ENCODE peak calls at places on chromosome 11, in six cellular contexts. N is mesendoderm; T is effector memory CD8-positive, alpha-beta T cell; S is astrocyte of the spinal cord; E is HT-29; C is stimulated activated CD8-positive, alpha-beta memory T cell treated with anti-CD3 and anti-CD28 coated beads, Interleukin-15, amount 100 ng/mL, for 4 hours. X is an unnamed sample.
A peak's percentile ranks its signal among the peaks of the same experiment; 100 is the strongest.

GRCh38 chr11:59259047-59259446 is 46.3 kb upstream of the MPEG1 start:
- DNase-seq in N (no peak), T (no peak), E (no peak), C (no peak), S (no peak), X (no peak)

GRCh38 chr11:126080206-126080941 is 17.7 kb upstream of the CDON start:
- DNase-seq in T (no peak), C (no peak), E (no peak), N (peak; percentile 69), S (no peak), X (peak; percentile 99)

GRCh38 chr11:123559418-123559817 is 95.0 kb downstream of the SCN3B start:
- DNase-seq in S (peak; percentile 36), C (no peak), T (no peak), E (no peak), N (no peak), X (no peak)

GRCh38 chr11:15905334-15905733 is 451.0 kb downstream of the SOX6 start:
- DNase-seq in C (no peak), N (no peak), S (no peak), E (no peak), T (no peak), X (no peak)

GRCh38 chr11:27234043-27234668 is 128.9 kb downstream of the CCDC34 start:
- DNase-seq in N (no peak), C (no peak), S (peak; percentile 97), T (no peak), E (peak; percentile 46), X (peak; percentile 82)

GRCh38 chr11:61827573-61828378 is at the start of gene FADS2:
- DNase-seq in S (peak; percentile 98), C (no peak), E (no peak), T (peak; percentile 59), N (peak; percentile 98), X (peak; percentile 100)

GRCh38 chr11:96198466-96198808 is 144.6 kb downstream of the MAML2 start:
- DNase-seq in C (no peak), E (no peak), N (no peak), S (no peak), T (no peak), X (no peak)

GRCh38 chr11:94742645-94743044 is 25.5 kb upstream of the AMOTL1 start:
- DNase-seq in T (no peak), N (no peak), C (no peak), E (peak; percentile 34), S (no peak), X (no peak)

GRCh38 chr11:108368134-108368533 is 99.2 kb downstream of the C11orf65 start:
- DNase-seq in T (no peak), N (no peak), C (no peak), E (no peak), S (no peak), X (no peak)

GRCh38 chr11:66835762-66836405 is 7.4 kb upstream of the RCE1 start:
- DNase-seq in C (no peak), E (no peak), T (no peak), N (no peak), S (peak; percentile 47), X (peak; percentile 1)

GRCh38 chr11:108880510-108880909 is 215.6 kb downstream of the DDX10 start:
- DNase-seq in C (no peak), S (no peak), E (no peak), N (no peak), T (no peak), X (no peak)

X was measured in islet precursor cell.